ENCODE peak calls at places on chromosome 12, in six cellular contexts. J is HepG2, O is stomach, Y is IMR-90, S is ovary, E is gastrocnemius medialis. R is an unnamed sample.

GRCh38 chr12:114952573-114953196 is 268.7 kb upstream of the TBX3 start:
- DNase-seq in E (peak; percentile 16), S (peak; percentile 26), J (no peak), O (no peak), Y (peak; percentile 20), R (peak; percentile 15)

GRCh38 chr12:45991289-45992249 is 1.2 kb upstream of the SCAF11 start:
- DNase-seq in Y (peak; percentile 43), J (peak; percentile 76), E (peak; percentile 81), O (peak; percentile 75), S (peak; percentile 63), R (peak; percentile 57)

GRCh38 chr12:34097213-34097612 is 74.9 kb downstream of the ALG10 start:
- DNase-seq in E (no peak), O (no peak), Y (no peak), J (no peak), S (no peak), R (no peak)

GRCh38 chr12:66235626-66236281 is 46.7 kb downstream of the IRAK3 start:
- DNase-seq in J (no peak), E (no peak), Y (peak; percentile 4), O (no peak), S (no peak), R (no peak)

GRCh38 chr12:46831335-46832083 is 5.7 kb upstream of the SLC38A4 start:
- DNase-seq in S (no peak), O (peak; percentile 34), Y (no peak), J (no peak), E (peak; percentile 88), R (no peak)

GRCh38 chr12:115354007-115354452 is 670.1 kb upstream of the TBX3 start:
- DNase-seq in J (peak; percentile 18), Y (peak; percentile 98), E (peak; percentile 72), O (peak; percentile 56), S (peak; percentile 74), R (peak; percentile 77)

GRCh38 chr12:26187014-26187413 is 8.4 kb upstream of the SSPN start:
- DNase-seq in Y (no peak), J (no peak), E (no peak), O (no peak), S (no peak), R (no peak)

GRCh38 chr12:115835445-115835844 is 442.0 kb downstream of the MED13L start:
- DNase-seq in O (no peak), Y (no peak), S (no peak), J (no peak), E (no peak), R (no peak)

GRCh38 chr12:48349471-48349870 is 1.2 kb downstream of the ZNF641 start:
- DNase-seq in S (peak; percentile 31), E (no peak), O (no peak), J (no peak), Y (no peak), R (peak; percentile 47)

GRCh38 chr12:24664151-24664550 is 284.8 kb downstream of the BCAT1 start:
- DNase-seq in J (no peak), O (no peak), E (no peak), Y (peak; percentile 33), S (no peak), R (no peak)

GRCh38 chr12:11814362-11814761 is 164.9 kb downstream of the ETV6 start:
- DNase-seq in J (peak; percentile 43), E (no peak), Y (peak; percentile 89), S (no peak), O (no peak), R (no peak)

GRCh38 chr12:54587315-54587821 is 1.1 kb downstream of the PPP1R1A start:
- DNase-seq in E (peak; percentile 88), J (peak; percentile 61), Y (no peak), O (peak; percentile 28), S (peak; percentile 36), R (peak; percentile 44)

GRCh38 chr12:106315523-106315922 is 13.0 kb downstream of the TCP11L2 start:
- DNase-seq in E (no peak), O (no peak), Y (no peak), J (no peak), S (no peak), R (no peak)

GRCh38 chr12:50453872-50454271 is 50.9 kb upstream of the DIP2B start:
- DNase-seq in J (no peak), E (no peak), O (no peak), S (no peak), Y (peak; percentile 37), R (no peak)

GRCh38 chr12:94218244-94218643 is 69.9 kb downstream of the PLXNC1 start:
- DNase-seq in J (no peak), S (no peak), O (no peak), E (no peak), Y (no peak), R (no peak)

GRCh38 chr12:64687816-64688599 is 71.2 kb downstream of the GNS start:
- DNase-seq in O (peak; percentile 55), Y (peak; percentile 58), E (no peak), J (peak; percentile 34), S (no peak), R (no peak)

GRCh38 chr12:74292351-74293194 is 245.1 kb upstream of the ATXN7L3B start:
- DNase-seq in J (no peak), S (no peak), O (no peak), E (no peak), Y (no peak), R (no peak)

GRCh38 chr12:45986646-45987338 is 3.6 kb downstream of the SCAF11 start:
- DNase-seq in Y (no peak), S (no peak), J (no peak), E (no peak), O (no peak), R (no peak)

GRCh38 chr12:2998789-2999264 is 39.6 kb downstream of the TEAD4 start:
- DNase-seq in Y (peak; percentile 88), S (peak; percentile 61), E (peak; percentile 100), J (no peak), O (no peak), R (peak; percentile 93)

GRCh38 chr12:100189241-100190012 is 11.2 kb upstream of the ACTR6 start:
- DNase-seq in J (no peak), O (no peak), Y (no peak), E (no peak), S (no peak), R (no peak)
- H3K36me3 ChIP-seq in J (peaks cover 3% of the 10 kb centered on the region), O (peaks cover 10% of the 10 kb centered on the region), Y (no peaks in the 10 kb centered on the region), E (no peaks in the 10 kb centered on the region), S (no peaks in the 10 kb centered on the region), R (no peaks in the 10 kb centered on the region)

GRCh38 chr12:71662861-71663560 is 637 bp downstream of the ZFC3H1 start:
- DNase-seq in O (peak; percentile 62), S (peak; percentile 46), J (peak; percentile 22), E (peak; percentile 55), Y (peak; percentile 69), R (peak; percentile 52)
- TF ChIP-seq POLR2A in O (no peak), S (no peak), J (no peak), E (peak; percentile 18), Y (peak; percentile 86), R (no peak)

GRCh38 chr12:6977653-6978052 is 6.9 kb downstream of the EMG1 start:
- DNase-seq in Y (no peak), O (no peak), J (no peak), S (no peak), E (no peak), R (no peak)

GRCh38 chr12:6980075-6980474 is 9.4 kb downstream of the EMG1 start:
- DNase-seq in Y (no peak), E (no peak), S (no peak), J (no peak), O (no peak), R (no peak)

GRCh38 chr12:6979021-6979420 is 8.3 kb downstream of the EMG1 start:
- DNase-seq in O (no peak), E (no peak), Y (no peak), J (no peak), S (no peak), R (no peak)

GRCh38 chr12:6979453-6979852 is 8.7 kb downstream of the EMG1 start:
- DNase-seq in O (no peak), E (no peak), S (no peak), Y (no peak), J (no peak), R (no peak)

GRCh38 chr12:6978188-6978986 is 7.7 kb downstream of the EMG1 start:
- DNase-seq in E (no peak), S (no peak), Y (no peak), O (no peak), J (no peak), R (no peak)
- H3K36me3 ChIP-seq in E (no peaks in the 10 kb centered on the region), S (no peaks in the 10 kb centered on the region), Y (peaks cover 69% of the 10 kb centered on the region), O (peaks cover 100% of the 10 kb centered on the region), J (peaks cover 17% of the 10 kb centered on the region), R (no peaks in the 10 kb centered on the region)

DNA sequence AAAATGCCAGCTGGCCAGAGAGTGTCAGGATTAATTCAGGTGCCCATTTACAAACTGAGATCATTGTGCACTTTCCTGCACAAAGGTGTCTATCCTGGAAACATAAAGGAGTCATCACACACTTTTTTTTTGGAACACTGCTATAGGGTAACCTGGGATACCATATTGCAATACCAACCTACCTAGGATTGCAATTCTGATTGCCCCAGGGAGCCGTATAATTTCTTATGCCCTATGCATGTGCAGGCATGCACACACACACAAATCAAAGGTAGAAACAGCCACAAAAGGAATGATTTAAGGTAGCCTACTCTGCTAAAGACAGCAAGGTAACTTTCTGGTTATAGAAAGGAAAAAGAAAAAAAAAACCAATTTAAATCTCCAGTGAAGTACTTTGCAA is 285.3 kb upstream of the KITLG start:
- DNase-seq in O (no peak), S (no peak), E (no peak), Y (no peak), J (no peak), R (no peak)
- TF ChIP-seq POLR2A in O (no peak), S (no peak), E (no peak), Y (no peak), J (no peak), R (no peak)

GRCh38 chr12:124713041-124713435 is 145.6 kb upstream of the NCOR2 start:
- DNase-seq in J (no peak), O (peak; percentile 57), Y (no peak), S (no peak), E (peak; percentile 58), R (no peak)
- H3K36me3 ChIP-seq in J (no peaks in the 10 kb centered on the region), O (no peaks in the 10 kb centered on the region), Y (no peaks in the 10 kb centered on the region), S (no peaks in the 10 kb centered on the region), E (no peaks in the 10 kb centered on the region), R (no peaks in the 10 kb centered on the region)

GRCh38 chr12:52615912-52616311 is 2.4 kb downstream of the KRT73 start:
- DNase-seq in J (no peak), O (no peak), Y (no peak), E (no peak), S (no peak), R (no peak)
- TF ChIP-seq POLR2A in J (no peak), O (no peak), Y (no peak), E (no peak), S (no peak), R (no peak)

DNA sequence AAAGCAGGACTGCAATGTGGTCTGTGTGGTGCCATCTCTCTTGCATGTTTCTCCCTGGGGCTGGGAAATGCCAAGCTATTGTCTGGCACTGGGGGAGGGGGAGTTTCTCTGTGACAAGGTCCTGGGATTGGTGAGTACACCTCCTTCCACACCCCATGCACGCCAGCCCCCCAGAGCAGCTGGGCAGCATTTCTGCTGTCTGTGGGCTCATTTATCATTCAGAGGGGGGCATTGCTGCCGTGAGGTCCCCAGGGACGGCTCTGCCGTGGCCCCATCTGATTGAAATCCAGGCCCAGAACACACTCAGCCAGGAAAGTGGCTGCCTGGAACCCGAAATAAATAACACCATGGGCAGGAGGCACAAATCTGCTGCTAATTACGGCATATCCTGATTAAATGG is 12.6 kb upstream of the FAM222A start:
- DNase-seq in S (no peak), O (no peak), E (no peak), Y (no peak), J (no peak), R (no peak)
- H3K36me3 ChIP-seq in S (no peaks in the 10 kb centered on the region), O (no peaks in the 10 kb centered on the region), E (no peaks in the 10 kb centered on the region), Y (no peaks in the 10 kb centered on the region), J (no peaks in the 10 kb centered on the region), R (no peaks in the 10 kb centered on the region)

GRCh38 chr12:68745904-68746571 is at the start of gene SLC35E3:
- DNase-seq in J (peak; percentile 88), S (peak; percentile 87), E (peak; percentile 90), Y (peak; percentile 75), O (peak; percentile 92), R (peak; percentile 87)
- TF ChIP-seq POLR2A in J (peak; percentile 96), S (peak; percentile 47), E (peak; percentile 54), Y (peak; percentile 42), O (no peak), R (peak; percentile 58)